ENCODE peak calls at places on chromosomes 7 and 10, in seven cellular contexts. S is hepatic stellate cell; P is activated effector memory CD4-positive, alpha-beta T cell treated with Interleukin-2 at 50 U/mL for 16 hours; H is HEK293T; N is SW480; X is bronchial epithelial cell; J is fibroblast of lung. I is an unnamed sample.

GRCh38 chr7:155897758-155898386 is 85.6 kb upstream of the SHH start:
- DNase-seq in S (no peak), P (no peak), H (no peak), N (no peak), X (no peak), J (no peak), I (peak; percentile 15)

GRCh38 chr7:47965456-47965855 is 14.0 kb downstream of the HUS1 start:
- DNase-seq in S (no peak), P (no peak), H (no peak), N (no peak), X (no peak), J (no peak), I (no peak)

GRCh38 chr7:15938153-15938552 is 251.7 kb upstream of the MEOX2 start:
- DNase-seq in S (no peak), P (no peak), H (no peak), N (no peak), X (no peak), J (no peak), I (no peak)

GRCh38 chr7:128860158-128861073 is 2.2 kb upstream of the ATP6V1F start:
- DNase-seq in S (no peak), P (no peak), H (no peak), N (no peak), X (peak; percentile 10), J (peak; percentile 78), I (no peak)

GRCh38 chr7:44634839-44635591 is 28.6 kb downstream of the OGDH start:
- DNase-seq in S (no peak), P (no peak), H (no peak), N (peak; percentile 86), X (no peak), J (no peak), I (no peak)

GRCh38 chr10:69761320-69761719 is 40.4 kb upstream of the COL13A1 start:
- DNase-seq in S (no peak), P (no peak), H (no peak), N (no peak), X (no peak), J (no peak), I (no peak)

GRCh38 chr7:1548438-1548831 is 7.6 kb downstream of the TMEM184A start:
- DNase-seq in S (no peak), P (no peak), H (no peak), N (no peak), X (no peak), J (no peak), I (peak; percentile 50)

GRCh38 chr7:139679731-139680594 is 97.8 kb downstream of the HIPK2 start:
- DNase-seq in S (no peak), P (no peak), H (no peak), N (no peak), X (peak; percentile 65), J (peak; percentile 54), I (no peak)

GRCh38 chr7:41559426-41559825 is 143.5 kb downstream of the INHBA start:
- DNase-seq in S (no peak), P (no peak), H (no peak), N (no peak), X (peak; percentile 70), J (no peak), I (no peak)

GRCh38 chr10:6737080-6737641 is 157.1 kb upstream of the PRKCQ start:
- DNase-seq in S (no peak), P (no peak), H (no peak), N (peak; percentile 58), X (peak; percentile 90), J (peak; percentile 60), I (no peak)

GRCh38 chr10:133357293-133358151 is at the start of gene FUOM:
- DNase-seq in S (peak; percentile 85), P (peak; percentile 62), H (peak; percentile 98), N (peak; percentile 58), X (no peak), J (peak; percentile 35), I (no peak)

GRCh38 chr7:122183106-122183505 is 39.1 kb upstream of the AASS start:
- DNase-seq in S (no peak), P (no peak), H (no peak), N (no peak), X (peak; percentile 35), J (no peak), I (no peak)

GRCh38 chr10:22714524-22715289 is at the start of gene PIP4K2A:
- DNase-seq in S (peak; percentile 76), P (peak; percentile 66), H (peak; percentile 79), N (peak; percentile 52), X (peak; percentile 35), J (peak; percentile 68), I (peak; percentile 57)

GRCh38 chr10:114281006-114281405 is 42.0 kb downstream of the VWA2 start:
- DNase-seq in S (no peak), P (no peak), H (no peak), N (no peak), X (no peak), J (no peak), I (no peak)

GRCh38 chr10:42962120-42962901 is 114.6 kb upstream of the RET start:
- DNase-seq in S (no peak), P (no peak), H (no peak), N (no peak), X (no peak), J (no peak), I (no peak)

GRCh38 chr7:43844662-43845061 is 24.7 kb downstream of the MRPS24 start:
- DNase-seq in S (no peak), P (no peak), H (no peak), N (no peak), X (no peak), J (no peak), I (no peak)

GRCh38 chr10:60446070-60446833 is 56.6 kb upstream of the ANK3 start:
- DNase-seq in S (no peak), P (no peak), H (no peak), N (no peak), X (no peak), J (no peak), I (no peak)

GRCh38 chr7:159122276-159122675 is 22.4 kb downstream of the VIPR2 start:
- DNase-seq in S (no peak), P (no peak), H (no peak), N (no peak), X (no peak), J (no peak), I (no peak)

GRCh38 chr10:122567056-122567660 is 6.6 kb downstream of the DMBT1 start:
- DNase-seq in S (peak; percentile 21), P (no peak), H (peak; percentile 58), N (no peak), X (no peak), J (peak; percentile 8), I (no peak)

GRCh38 chr7:73721237-73721848 is 1.9 kb upstream of the STX1A start:
- DNase-seq in S (no peak), P (no peak), H (no peak), N (no peak), X (no peak), J (peak; percentile 35), I (no peak)

GRCh38 chr7:30472771-30473392 is 5.7 kb downstream of the NOD1 start:
- DNase-seq in S (no peak), P (no peak), H (no peak), N (no peak), X (peak; percentile 37), J (peak; percentile 83), I (no peak)

GRCh38 chr10:51029172-51029641 is 45.1 kb upstream of the PRKG1 start:
- DNase-seq in S (no peak), P (no peak), H (no peak), N (no peak), X (peak; percentile 62), J (no peak), I (no peak)

GRCh38 chr7:139106959-139107358 is 2.6 kb downstream of the ZC3HAV1 start:
- DNase-seq in S (no peak), P (no peak), H (no peak), N (no peak), X (no peak), J (no peak), I (no peak)

GRCh38 chr7:74355091-74355490 is 65.9 kb downstream of the CLIP2 start:
- DNase-seq in S (peak; percentile 79), P (no peak), H (no peak), N (peak; percentile 58), X (peak; percentile 76), J (peak; percentile 88), I (no peak)

GRCh38 chr10:98101366-98101765 is 33.1 kb upstream of the R3HCC1L start:
- DNase-seq in S (no peak), P (no peak), H (peak; percentile 48), N (peak; percentile 12), X (no peak), J (no peak), I (no peak)

GRCh38 chr10:7773845-7774801 is 13.7 kb downstream of the KIN start:
- DNase-seq in S (no peak), P (no peak), H (no peak), N (no peak), X (no peak), J (no peak), I (no peak)

GRCh38 chr10:31590023-31590800 is 271.2 kb downstream of the ZEB1 start:
- DNase-seq in S (no peak), P (no peak), H (no peak), N (no peak), X (no peak), J (peak; percentile 64), I (no peak)

GRCh38 chr7:92137531-92137930 is 3.3 kb upstream of the CYP51A1 start:
- DNase-seq in S (no peak), P (no peak), H (no peak), N (no peak), X (no peak), J (no peak), I (no peak)

GRCh38 chr10:61452229-61452651 is 941 bp downstream of the TMEM26 start:
- DNase-seq in S (peak; percentile 12), P (no peak), H (no peak), N (no peak), X (no peak), J (peak; percentile 29), I (no peak)

GRCh38 chr10:28684157-28684985 is 7.0 kb downstream of the BAMBI start:
- DNase-seq in S (no peak), P (no peak), H (no peak), N (no peak), X (no peak), J (no peak), I (no peak)

I was measured in CD14-positive monocyte.